ENCODE peak calls at places on chromosomes 12 and 14, in seven cellular contexts. One of them, this sample, is unnamed.

GRCh38 chr12:72978999-72979398 is 706.8 kb downstream of the TRHDE start:
- DNase-seq in HepG2: no peak
- DNase-seq in SK-N-SH: no peak
- DNase-seq in K562: no peak
- DNase-seq in H1: no peak
- DNase-seq in HCT116: no peak
- DNase-seq in GM12878: no peak
- DNase-seq in this sample: no peak

GRCh38 chr12:113019045-113019444 is 37.5 kb upstream of the DTX1 start:
- DNase-seq in H1: no peak
- DNase-seq in HepG2: no peak
- DNase-seq in SK-N-SH: no peak
- DNase-seq in GM12878: no peak
- DNase-seq in K562: no peak
- DNase-seq in HCT116: no peak
- DNase-seq in this sample: no peak

GRCh38 chr14:57085801-57086200 is 182.9 kb downstream of the EXOC5 start:
- DNase-seq in H1: no peak
- DNase-seq in HepG2: no peak
- DNase-seq in K562: no peak
- DNase-seq in SK-N-SH: peak
- DNase-seq in HCT116: no peak
- DNase-seq in GM12878: no peak
- DNase-seq in this sample: peak

GRCh38 chr12:124086299-124086898 is 113.4 kb downstream of the ZNF664 start:
- DNase-seq in H1: no peak
- DNase-seq in HepG2: no peak
- DNase-seq in K562: no peak
- DNase-seq in HCT116: no peak
- DNase-seq in GM12878: no peak
- DNase-seq in SK-N-SH: no peak
- DNase-seq in this sample: no peak

GRCh38 chr12:22765731-22766130 is 140.8 kb downstream of the ETNK1 start:
- DNase-seq in K562: no peak
- DNase-seq in H1: no peak
- DNase-seq in HCT116: no peak
- DNase-seq in HepG2: no peak
- DNase-seq in GM12878: no peak
- DNase-seq in SK-N-SH: no peak
- DNase-seq in this sample: no peak

GRCh38 chr12:107818984-107819383 is 44.5 kb downstream of the ASCL4 start:
- DNase-seq in K562: no peak
- DNase-seq in HepG2: no peak
- DNase-seq in HCT116: no peak
- DNase-seq in H1: no peak
- DNase-seq in SK-N-SH: no peak
- DNase-seq in GM12878: no peak
- DNase-seq in this sample: no peak

GRCh38 chr12:28966049-28966778 is 182.9 kb upstream of the FAR2 start:
- DNase-seq in HCT116: no peak
- DNase-seq in SK-N-SH: no peak
- DNase-seq in GM12878: no peak
- DNase-seq in H1: no peak
- DNase-seq in K562: no peak
- DNase-seq in HepG2: no peak
- DNase-seq in this sample: peak

GRCh38 chr12:117732761-117733160 is 236.0 kb downstream of the KSR2 start:
- DNase-seq in K562: no peak
- DNase-seq in H1: no peak
- DNase-seq in HCT116: no peak
- DNase-seq in SK-N-SH: no peak
- DNase-seq in GM12878: no peak
- DNase-seq in HepG2: no peak
- DNase-seq in this sample: no peak

GRCh38 chr14:59354666-59355065 is 110.5 kb downstream of the GPR135 start:
- DNase-seq in HepG2: no peak
- DNase-seq in GM12878: no peak
- DNase-seq in K562: no peak
- DNase-seq in H1: no peak
- DNase-seq in SK-N-SH: no peak
- DNase-seq in HCT116: no peak
- DNase-seq in this sample: no peak

GRCh38 chr14:56342419-56342901 is 224.2 kb downstream of the PELI2 start:
- DNase-seq in SK-N-SH: no peak
- DNase-seq in HCT116: no peak
- DNase-seq in H1: no peak
- DNase-seq in GM12878: no peak
- DNase-seq in HepG2: no peak
- DNase-seq in K562: peak
- DNase-seq in this sample: no peak

GRCh38 chr14:75514673-75515630 is 7.3 kb upstream of the BATF start:
- DNase-seq in K562: peak
- DNase-seq in HCT116: no peak
- DNase-seq in SK-N-SH: no peak
- DNase-seq in HepG2: no peak
- DNase-seq in H1: no peak
- DNase-seq in GM12878: peak
- DNase-seq in this sample: no peak

GRCh38 chr12:26338574-26339572 is 143.5 kb downstream of the SSPN start:
- DNase-seq in HepG2: no peak
- DNase-seq in K562: no peak
- DNase-seq in SK-N-SH: no peak
- DNase-seq in GM12878: no peak
- DNase-seq in HCT116: peak
- DNase-seq in H1: no peak
- DNase-seq in this sample: no peak

GRCh38 chr12:128076188-128076587 is 190.8 kb upstream of the TMEM132C start:
- DNase-seq in HCT116: no peak
- DNase-seq in GM12878: no peak
- DNase-seq in K562: no peak
- DNase-seq in HepG2: no peak
- DNase-seq in H1: no peak
- DNase-seq in SK-N-SH: no peak
- DNase-seq in this sample: no peak

GRCh38 chr14:36952702-36953101 is 219.7 kb downstream of the SLC25A21 start:
- DNase-seq in HCT116: peak
- DNase-seq in SK-N-SH: no peak
- DNase-seq in H1: no peak
- DNase-seq in K562: no peak
- DNase-seq in HepG2: no peak
- DNase-seq in GM12878: no peak
- DNase-seq in this sample: no peak

GRCh38 chr12:27924350-27925140 is 48.0 kb downstream of the PTHLH start:
- DNase-seq in HCT116: no peak
- DNase-seq in HepG2: no peak
- DNase-seq in SK-N-SH: no peak
- DNase-seq in GM12878: no peak
- DNase-seq in K562: no peak
- DNase-seq in H1: no peak
- DNase-seq in this sample: no peak

GRCh38 chr14:73325630-73326299 is 88.5 kb downstream of the PAPLN start:
- DNase-seq in K562: peak
- DNase-seq in H1: no peak
- DNase-seq in HepG2: no peak
- DNase-seq in GM12878: no peak
- DNase-seq in HCT116: no peak
- DNase-seq in SK-N-SH: no peak
- DNase-seq in this sample: no peak

GRCh38 chr12:64691793-64692583 is 67.2 kb downstream of the GNS start:
- DNase-seq in H1: no peak
- DNase-seq in SK-N-SH: no peak
- DNase-seq in HCT116: no peak
- DNase-seq in K562: no peak
- DNase-seq in HepG2: no peak
- DNase-seq in GM12878: no peak
- DNase-seq in this sample: no peak

GRCh38 chr12:82426081-82426480 is 67.8 kb downstream of the METTL25 start:
- DNase-seq in H1: no peak
- DNase-seq in HCT116: no peak
- DNase-seq in HepG2: no peak
- DNase-seq in SK-N-SH: no peak
- DNase-seq in K562: no peak
- DNase-seq in GM12878: no peak
- DNase-seq in this sample: no peak

GRCh38 chr14:95875831-95876768 is 532 bp upstream of the TUNAR start:
- DNase-seq in HepG2: no peak
- DNase-seq in SK-N-SH: peak
- DNase-seq in H1: peak
- DNase-seq in HCT116: no peak
- DNase-seq in GM12878: no peak
- DNase-seq in K562: no peak
- DNase-seq in this sample: no peak

GRCh38 chr12:132619301-132620112 is 931 bp downstream of the P2RX2 start:
- DNase-seq in HCT116: no peak
- DNase-seq in SK-N-SH: peak
- DNase-seq in K562: no peak
- DNase-seq in HepG2: no peak
- DNase-seq in GM12878: no peak
- DNase-seq in H1: no peak
- DNase-seq in this sample: no peak

GRCh38 chr12:132356686-132357622 is 27.6 kb upstream of the GALNT9 start:
- DNase-seq in K562: peak
- DNase-seq in HCT116: peak
- DNase-seq in HepG2: no peak
- DNase-seq in H1: peak
- DNase-seq in SK-N-SH: no peak
- DNase-seq in GM12878: no peak
- DNase-seq in this sample: no peak

GRCh38 chr14:91261115-91261514 is 16.6 kb upstream of the GPR68 start:
- DNase-seq in SK-N-SH: no peak
- DNase-seq in GM12878: no peak
- DNase-seq in K562: no peak
- DNase-seq in HepG2: no peak
- DNase-seq in HCT116: no peak
- DNase-seq in H1: no peak
- DNase-seq in this sample: no peak

GRCh38 chr14:92317511-92317910 is 5.5 kb upstream of the SLC24A4 start:
- DNase-seq in H1: no peak
- DNase-seq in SK-N-SH: no peak
- DNase-seq in HCT116: no peak
- DNase-seq in GM12878: no peak
- DNase-seq in K562: no peak
- DNase-seq in HepG2: no peak
- DNase-seq in this sample: no peak
- TF ChIP-seq JUND in H1: no peak
- TF ChIP-seq JUND in SK-N-SH: no peak
- TF ChIP-seq JUND in HCT116: no peak
- TF ChIP-seq JUND in GM12878: no peak
- TF ChIP-seq JUND in K562: no peak
- TF ChIP-seq JUND in HepG2: no peak
- TF ChIP-seq JUND in this sample: no peak

GRCh38 chr12:52007982-52008510 is 1.3 kb downstream of the TAMALIN start:
- DNase-seq in GM12878: no peak
- DNase-seq in H1: no peak
- DNase-seq in HepG2: no peak
- DNase-seq in K562: no peak
- DNase-seq in SK-N-SH: no peak
- DNase-seq in HCT116: no peak
- DNase-seq in this sample: no peak
- TF ChIP-seq JUND in GM12878: no peak
- TF ChIP-seq JUND in H1: no peak
- TF ChIP-seq JUND in HepG2: no peak
- TF ChIP-seq JUND in K562: no peak
- TF ChIP-seq JUND in SK-N-SH: no peak
- TF ChIP-seq JUND in HCT116: no peak
- TF ChIP-seq JUND in this sample: no peak

GRCh38 chr14:51651388-51652167 is at the start of gene FRMD6:
- DNase-seq in H1: peak
- DNase-seq in SK-N-SH: peak
- DNase-seq in HCT116: peak
- DNase-seq in K562: peak
- DNase-seq in HepG2: peak
- DNase-seq in GM12878: peak
- DNase-seq in this sample: peak

GRCh38 chr14:51650721-51651387 is 856 bp upstream of the FRMD6 start:
- DNase-seq in GM12878: no peak
- DNase-seq in HCT116: no peak
- DNase-seq in SK-N-SH: peak
- DNase-seq in H1: no peak
- DNase-seq in HepG2: no peak
- DNase-seq in K562: no peak
- DNase-seq in this sample: peak

GRCh38 chr14:51644215-51644969 is 7.3 kb upstream of the FRMD6 start:
- DNase-seq in HCT116: no peak
- DNase-seq in K562: no peak
- DNase-seq in GM12878: no peak
- DNase-seq in HepG2: no peak
- DNase-seq in H1: no peak
- DNase-seq in SK-N-SH: no peak
- DNase-seq in this sample: no peak

GRCh38 chr14:51652168-51653095 is 722 bp downstream of the FRMD6 start:
- DNase-seq in K562: no peak
- DNase-seq in GM12878: no peak
- DNase-seq in SK-N-SH: peak
- DNase-seq in HCT116: no peak
- DNase-seq in HepG2: no peak
- DNase-seq in H1: no peak
- DNase-seq in this sample: peak

DNA sequence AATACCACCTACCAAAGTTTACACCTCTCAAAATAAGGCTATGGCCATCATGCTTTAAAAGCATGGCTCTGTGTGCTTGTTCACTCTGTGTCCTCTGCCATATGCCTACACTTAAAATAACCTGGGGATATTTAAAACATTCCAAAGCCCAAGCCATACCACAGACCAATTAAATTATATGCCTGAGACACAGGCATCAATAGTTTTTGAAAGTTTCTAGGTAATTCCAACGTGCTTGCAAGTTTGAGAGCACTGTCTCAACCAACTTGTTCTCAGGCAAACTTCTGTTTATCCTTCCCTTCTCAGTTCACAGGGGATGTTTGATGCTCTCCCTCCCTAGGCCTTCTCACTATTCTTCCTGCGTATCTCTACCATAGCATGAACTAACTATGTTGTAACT is 3.4 kb upstream of the FRMD6 start:
- DNase-seq in GM12878: no peak
- DNase-seq in K562: no peak
- DNase-seq in SK-N-SH: no peak
- DNase-seq in HCT116: no peak
- DNase-seq in HepG2: no peak
- DNase-seq in H1: no peak
- DNase-seq in this sample: peak
- TF ChIP-seq JUND in GM12878: no peak
- TF ChIP-seq JUND in K562: no peak
- TF ChIP-seq JUND in SK-N-SH: no peak
- TF ChIP-seq JUND in HCT116: no peak
- TF ChIP-seq JUND in HepG2: no peak
- TF ChIP-seq JUND in H1: no peak
- TF ChIP-seq JUND in this sample: no peak

DNA sequence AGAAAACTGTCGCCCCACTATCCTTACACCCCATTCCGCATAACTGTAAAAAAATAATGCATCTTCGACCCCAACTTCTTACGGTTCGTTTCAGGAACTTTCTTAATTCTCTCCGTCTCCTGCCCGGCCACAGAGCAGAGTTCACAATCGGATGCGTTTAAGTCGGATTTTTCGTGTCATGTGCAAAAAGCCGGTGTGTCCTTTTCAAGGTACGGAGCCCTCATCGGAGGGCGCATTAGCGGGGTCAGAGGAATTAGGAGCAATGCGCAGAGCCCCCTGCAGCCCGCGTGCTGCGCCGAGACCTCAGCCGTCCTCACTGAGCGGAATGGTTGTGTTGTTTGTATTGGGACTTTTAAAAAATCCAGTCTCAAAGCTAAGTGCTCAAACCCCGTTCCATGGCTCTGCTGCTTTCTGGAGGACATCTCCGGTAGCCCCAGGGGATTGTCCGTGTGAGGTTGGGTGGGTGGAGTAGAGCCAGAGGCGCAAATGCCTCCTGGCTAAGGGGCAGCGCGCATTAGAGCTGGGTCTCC is 3.8 kb upstream of the GSC start:
- DNase-seq in K562: no peak
- DNase-seq in H1: no peak
- DNase-seq in SK-N-SH: no peak
- DNase-seq in HepG2: no peak
- DNase-seq in HCT116: no peak
- DNase-seq in GM12878: no peak
- DNase-seq in this sample: no peak
- TF ChIP-seq JUND in K562: no peak
- TF ChIP-seq JUND in H1: no peak
- TF ChIP-seq JUND in SK-N-SH: no peak
- TF ChIP-seq JUND in HepG2: no peak
- TF ChIP-seq JUND in HCT116: no peak
- TF ChIP-seq JUND in GM12878: no peak
- TF ChIP-seq JUND in this sample: no peak

This sample was measured in T47D.